ENCODE peak calls at places on chromosomes 5 and 9, in seven cellular contexts. H, O, T, Z, R, I and P are unnamed samples.

GRCh38 chr5:44807269-44807668 is 1.5 kb upstream of the MRPS30 start:
- DNase-seq in Z (no peak), O (no peak), I (no peak), H (no peak), T (no peak), R (no peak), P (no peak)

GRCh38 chr5:135644196-135644766 is 65.5 kb upstream of the CXCL14 start:
- DNase-seq in H (no peak), O (no peak), Z (no peak), I (no peak), R (no peak), T (no peak), P (no peak)

GRCh38 chr5:63125392-63125791 is 546.8 kb downstream of the LRRC70 start:
- DNase-seq in R (no peak), I (no peak), H (no peak), T (no peak), O (no peak), Z (no peak), P (no peak)

GRCh38 chr5:148968311-148968710 is 94.6 kb downstream of the SH3TC2 start:
- DNase-seq in T (no peak), H (no peak), O (no peak), R (no peak), Z (no peak), I (no peak), P (no peak)

GRCh38 chr5:104344809-104345512 is 782.4 kb upstream of the NUDT12 start:
- DNase-seq in O (no peak), I (no peak), T (no peak), R (no peak), H (no peak), Z (no peak), P (no peak)

GRCh38 chr9:37293664-37294524 is 128.6 kb upstream of the GRHPR start:
- DNase-seq in R (no peak), H (no peak), Z (no peak), T (no peak), O (no peak), I (no peak), P (no peak)

GRCh38 chr5:168291961-168292782 is 727 bp downstream of the WWC1 start:
- DNase-seq in O (no peak), Z (no peak), T (no peak), R (no peak), I (peak), H (no peak), P (no peak)

GRCh38 chr5:92641031-92641962 is 939.7 kb downstream of the NR2F1-AS1 start:
- DNase-seq in O (peak), R (no peak), Z (no peak), I (no peak), H (peak), T (peak), P (no peak)

GRCh38 chr5:77882670-77883257 is 106.6 kb upstream of the TBCA start:
- DNase-seq in I (no peak), H (no peak), O (peak), R (no peak), Z (no peak), T (no peak), P (peak)

GRCh38 chr9:107336718-107337360 is 53.8 kb downstream of the RAD23B start:
- DNase-seq in O (no peak), T (no peak), Z (no peak), I (no peak), H (no peak), R (no peak), P (no peak)

GRCh38 chr5:163373401-163374066 is 63.9 kb upstream of the CCNG1 start:
- DNase-seq in T (no peak), O (no peak), I (no peak), H (no peak), Z (no peak), R (no peak), P (no peak)

GRCh38 chr5:143014017-143014651 is 244.0 kb downstream of the ARHGAP26 start:
- DNase-seq in T (no peak), R (no peak), O (no peak), I (peak), H (peak), Z (no peak), P (peak)

GRCh38 chr5:39376293-39376714 is 12.0 kb upstream of the C9 start:
- DNase-seq in O (no peak), H (peak), R (no peak), T (peak), Z (no peak), I (peak), P (peak)

GRCh38 chr9:121684381-121685145 is 33.1 kb downstream of the DAB2IP start:
- DNase-seq in R (no peak), O (no peak), H (peak), T (no peak), I (peak), Z (peak), P (peak)